ENCODE peak calls at places on chromosomes 3 and 15, in five cellular contexts. A is K562, G is HepG2, P is GM12878, S is HCT116. F is an unnamed sample.

GRCh38 chr15:89958107-89958805 is 42.9 kb upstream of the ZNF710 start:
- DNase-seq in A (no peak), G (peak; percentile 24), P (no peak), S (no peak), F (peak; percentile 29)

GRCh38 chr15:63318344-63318743 is 40.9 kb downstream of the APH1B start:
- DNase-seq in A (no peak), G (no peak), P (peak; percentile 8), S (no peak), F (no peak)

GRCh38 chr15:61051570-61052031 is 177.5 kb downstream of the RORA start:
- DNase-seq in A (no peak), G (peak; percentile 24), P (no peak), S (no peak), F (peak; percentile 10)

GRCh38 chr15:40843183-40843884 is 514 bp upstream of the SPINT1 start:
- DNase-seq in A (peak; percentile 9), G (no peak), P (no peak), S (no peak), F (no peak)

GRCh38 chr3:151276038-151277027 is 2.0 kb downstream of the P2RY14 start:
- DNase-seq in A (no peak), G (no peak), P (no peak), S (no peak), F (no peak)

GRCh38 chr3:30504939-30505338 is 101.5 kb upstream of the TGFBR2 start:
- DNase-seq in A (no peak), G (no peak), P (no peak), S (no peak), F (no peak)

GRCh38 chr3:120855665-120856437 is 52.2 kb upstream of the STXBP5L start:
- DNase-seq in A (no peak), G (no peak), P (no peak), S (no peak), F (no peak)

GRCh38 chr15:89770041-89770440 is 6.1 kb upstream of the MESP2 start:
- DNase-seq in A (no peak), G (no peak), P (no peak), S (no peak), F (no peak)

GRCh38 chr3:174859756-174860155 is 622 bp downstream of the NAALADL2 start:
- DNase-seq in A (no peak), G (no peak), P (no peak), S (no peak), F (no peak)

DNA sequence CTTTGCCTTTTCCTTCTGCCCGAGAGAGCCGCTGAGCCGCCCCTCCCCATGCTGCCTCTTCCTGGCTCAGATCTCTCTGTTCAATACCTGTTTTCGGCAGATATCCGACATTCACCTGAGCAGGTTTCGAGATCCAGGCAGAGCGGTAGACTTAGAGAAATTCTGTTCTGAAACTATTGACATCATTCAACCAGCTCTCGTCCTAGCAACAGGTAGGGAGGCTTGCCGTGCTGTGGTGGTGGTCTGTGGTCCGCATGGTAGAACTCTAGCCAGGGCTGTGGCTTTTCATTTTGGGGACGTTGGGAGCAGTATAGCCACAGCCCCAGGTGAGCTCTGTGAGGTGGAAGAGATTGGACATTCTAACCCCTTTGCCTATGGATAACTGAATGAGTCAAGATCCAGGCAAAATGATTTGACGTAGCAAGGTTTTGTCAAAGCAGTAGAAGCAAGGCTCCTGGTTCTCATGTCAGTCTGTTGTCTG is 811 bp downstream of the TMEM62 start:
- DNase-seq in A (peak; percentile 22), G (no peak), P (no peak), S (no peak), F (peak; percentile 18)
- TF ChIP-seq JUND in A (no peak), G (no peak), P (no peak), S (no peak), F (no peak)

GRCh38 chr3:89061257-89061656 is 46.2 kb upstream of the EPHA3 start:
- DNase-seq in A (no peak), G (no peak), P (no peak), S (no peak), F (no peak)
- TF ChIP-seq JUND in A (no peak), G (no peak), P (no peak), S (no peak), F (no peak)

DNA sequence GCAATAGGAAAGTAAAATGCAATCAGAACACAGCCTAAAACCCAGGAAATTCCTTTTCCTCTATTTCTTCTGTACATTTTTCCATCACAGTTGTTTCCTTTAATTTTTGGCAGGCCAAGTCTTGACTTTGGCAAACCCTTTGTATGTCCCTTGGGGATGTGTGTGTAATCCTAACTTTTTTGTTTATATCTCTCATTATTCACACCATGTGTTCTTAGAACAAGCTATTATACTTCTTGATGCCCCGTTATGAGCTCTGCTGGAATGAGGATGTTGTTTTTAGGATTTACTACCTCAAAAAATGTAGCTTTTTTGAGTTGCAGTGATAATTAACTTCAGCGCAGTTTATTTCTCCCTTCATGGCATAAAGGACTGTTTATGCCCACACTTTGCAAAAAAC is 123.4 kb downstream of the ABI3BP start:
- DNase-seq in A (no peak), G (no peak), P (no peak), S (no peak), F (no peak)
- TF ChIP-seq JUND in A (no peak), G (no peak), P (no peak), S (no peak), F (peak; percentile 70)

GRCh38 chr15:25171856-25172687 is 217.3 kb downstream of the SNRPN start:
- DNase-seq in A (no peak), G (no peak), P (no peak), S (no peak), F (no peak)
- TF ChIP-seq JUND in A (no peak), G (no peak), P (no peak), S (no peak), F (no peak)

GRCh38 chr3:98961161-98962155 is 60.0 kb upstream of the DCBLD2 start:
- DNase-seq in A (no peak), G (no peak), P (no peak), S (no peak), F (no peak)
- TF ChIP-seq JUND in A (no peak), G (no peak), P (no peak), S (no peak), F (no peak)

GRCh38 chr3:12187448-12188327 is 29.0 kb upstream of the TIMP4 start:
- DNase-seq in A (no peak), G (no peak), P (peak; percentile 61), S (no peak), F (no peak)
- TF ChIP-seq JUND in A (no peak), G (no peak), P (no peak), S (no peak), F (no peak)

GRCh38 chr3:38314112-38314766 is 32.1 kb downstream of the SLC22A14 start:
- DNase-seq in A (no peak), G (no peak), P (no peak), S (no peak), F (no peak)
- TF ChIP-seq JUND in A (no peak), G (no peak), P (no peak), S (no peak), F (no peak)

GRCh38 chr3:117348881-117349280 is 639.3 kb downstream of the TUSC7 start:
- DNase-seq in A (no peak), G (no peak), P (no peak), S (no peak), F (no peak)

GRCh38 chr3:117349566-117349965 is 640.0 kb downstream of the TUSC7 start:
- DNase-seq in A (no peak), G (no peak), P (no peak), S (no peak), F (no peak)

GRCh38 chr3:117346878-117347277 is 637.3 kb downstream of the TUSC7 start:
- DNase-seq in A (no peak), G (no peak), P (no peak), S (no peak), F (no peak)

GRCh38 chr3:117355566-117355965 is 646.0 kb downstream of the TUSC7 start:
- DNase-seq in A (no peak), G (peak; percentile 2), P (no peak), S (no peak), F (peak; percentile 31)

DNA sequence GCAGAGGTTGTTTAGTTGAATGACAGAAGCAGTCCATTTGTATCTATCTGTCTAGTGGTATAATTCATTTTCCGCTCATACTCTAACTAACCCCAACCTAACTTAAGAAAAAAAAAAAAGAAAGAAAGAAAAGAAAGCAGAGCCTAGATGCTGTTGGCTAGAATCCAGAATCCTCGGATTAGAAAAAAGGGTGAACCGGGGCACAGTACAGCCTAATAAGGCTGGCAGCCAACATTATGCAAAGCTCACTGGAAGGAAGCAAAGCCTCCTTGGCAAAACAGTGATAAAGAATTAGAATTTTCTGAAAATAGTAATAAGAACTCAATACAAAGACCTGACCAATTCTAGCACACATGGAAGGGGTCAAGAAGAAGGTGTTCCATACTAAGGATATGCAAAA is 640.8 kb downstream of the TUSC7 start:
- DNase-seq in A (no peak), G (no peak), P (no peak), S (no peak), F (no peak)
- TF ChIP-seq JUND in A (no peak), G (no peak), P (no peak), S (no peak), F (no peak)